ENCODE peak calls at places on chromosomes 4 and X, in eight cellular contexts. One of them, this sample, is unnamed.

GRCh38 chr4:100269446-100269845 is 79.2 kb upstream of the DDIT4L start:
- DNase-seq in uterus: no peak
- DNase-seq in astrocyte of the cerebellum: no peak
- DNase-seq in fibroblast of villous mesenchyme: no peak
- DNase-seq in GM12865: no peak
- DNase-seq in fibroblast of mammary gland: no peak
- DNase-seq in retinal pigment epithelial cell: peak; percentile 30
- DNase-seq in ovary: no peak
- DNase-seq in this sample: no peak

GRCh38 chr4:140149851-140150635 is 3.9 kb downstream of the MAML3 start:
- DNase-seq in ovary: peak; percentile 78
- DNase-seq in retinal pigment epithelial cell: no peak
- DNase-seq in fibroblast of mammary gland: peak; percentile 41
- DNase-seq in uterus: peak; percentile 78
- DNase-seq in astrocyte of the cerebellum: no peak
- DNase-seq in fibroblast of villous mesenchyme: peak; percentile 53
- DNase-seq in GM12865: peak; percentile 24
- DNase-seq in this sample: peak; percentile 53

GRCh38 chrX:39491548-39492297 is 606.0 kb downstream of the BCOR start:
- DNase-seq in uterus: no peak
- DNase-seq in ovary: no peak
- DNase-seq in fibroblast of villous mesenchyme: no peak
- DNase-seq in retinal pigment epithelial cell: no peak
- DNase-seq in astrocyte of the cerebellum: no peak
- DNase-seq in fibroblast of mammary gland: no peak
- DNase-seq in GM12865: peak; percentile 82
- DNase-seq in this sample: no peak

GRCh38 chrX:69366183-69366582 is 137.9 kb upstream of the NALF2 start:
- DNase-seq in fibroblast of mammary gland: no peak
- DNase-seq in astrocyte of the cerebellum: no peak
- DNase-seq in retinal pigment epithelial cell: no peak
- DNase-seq in ovary: no peak
- DNase-seq in uterus: no peak
- DNase-seq in fibroblast of villous mesenchyme: no peak
- DNase-seq in GM12865: no peak
- DNase-seq in this sample: no peak

GRCh38 chr4:184439856-184440592 is 34.3 kb downstream of the IRF2 start:
- DNase-seq in fibroblast of mammary gland: peak; percentile 88
- DNase-seq in astrocyte of the cerebellum: no peak
- DNase-seq in uterus: peak; percentile 33
- DNase-seq in GM12865: no peak
- DNase-seq in fibroblast of villous mesenchyme: peak; percentile 69
- DNase-seq in ovary: no peak
- DNase-seq in retinal pigment epithelial cell: no peak
- DNase-seq in this sample: peak; percentile 39

GRCh38 chr4:25810815-25811690 is 51.7 kb downstream of the SEL1L3 start:
- DNase-seq in GM12865: no peak
- DNase-seq in uterus: no peak
- DNase-seq in fibroblast of mammary gland: peak; percentile 72
- DNase-seq in astrocyte of the cerebellum: peak; percentile 12
- DNase-seq in ovary: no peak
- DNase-seq in retinal pigment epithelial cell: peak; percentile 25
- DNase-seq in fibroblast of villous mesenchyme: no peak
- DNase-seq in this sample: peak; percentile 67

GRCh38 chr4:121951570-121952110 is at the start of gene TRPC3:
- DNase-seq in fibroblast of mammary gland: no peak
- DNase-seq in uterus: peak; percentile 25
- DNase-seq in astrocyte of the cerebellum: no peak
- DNase-seq in retinal pigment epithelial cell: no peak
- DNase-seq in GM12865: peak; percentile 26
- DNase-seq in fibroblast of villous mesenchyme: no peak
- DNase-seq in ovary: peak; percentile 17
- DNase-seq in this sample: peak; percentile 16

GRCh38 chrX:41922694-41923171 is 621 bp downstream of the CASK start:
- DNase-seq in ovary: peak; percentile 28
- DNase-seq in retinal pigment epithelial cell: no peak
- DNase-seq in fibroblast of villous mesenchyme: peak; percentile 13
- DNase-seq in astrocyte of the cerebellum: no peak
- DNase-seq in GM12865: peak; percentile 46
- DNase-seq in fibroblast of mammary gland: no peak
- DNase-seq in uterus: peak; percentile 28
- DNase-seq in this sample: peak; percentile 10

GRCh38 chrX:23434356-23434884 is 99.8 kb downstream of the PTCHD1 start:
- DNase-seq in uterus: peak; percentile 78
- DNase-seq in ovary: peak; percentile 57
- DNase-seq in fibroblast of villous mesenchyme: peak; percentile 31
- DNase-seq in retinal pigment epithelial cell: peak; percentile 6
- DNase-seq in fibroblast of mammary gland: peak; percentile 62
- DNase-seq in GM12865: no peak
- DNase-seq in astrocyte of the cerebellum: peak; percentile 88
- DNase-seq in this sample: peak; percentile 72

GRCh38 chr4:113584407-113585150 is 177.0 kb downstream of the CAMK2D start:
- DNase-seq in uterus: no peak
- DNase-seq in GM12865: no peak
- DNase-seq in fibroblast of mammary gland: peak; percentile 69
- DNase-seq in astrocyte of the cerebellum: peak; percentile 86
- DNase-seq in ovary: no peak
- DNase-seq in retinal pigment epithelial cell: peak; percentile 79
- DNase-seq in fibroblast of villous mesenchyme: peak; percentile 49
- DNase-seq in this sample: peak; percentile 92

GRCh38 chr4:2787230-2788100 is 5.4 kb upstream of the SH3BP2 start:
- DNase-seq in astrocyte of the cerebellum: no peak
- DNase-seq in GM12865: peak; percentile 92
- DNase-seq in ovary: peak; percentile 20
- DNase-seq in fibroblast of mammary gland: no peak
- DNase-seq in uterus: no peak
- DNase-seq in fibroblast of villous mesenchyme: no peak
- DNase-seq in retinal pigment epithelial cell: no peak
- DNase-seq in this sample: no peak

GRCh38 chr4:21948347-21949072 is at the start of gene KCNIP4:
- DNase-seq in retinal pigment epithelial cell: no peak
- DNase-seq in ovary: peak; percentile 12
- DNase-seq in GM12865: no peak
- DNase-seq in fibroblast of mammary gland: peak; percentile 8
- DNase-seq in uterus: peak; percentile 21
- DNase-seq in astrocyte of the cerebellum: no peak
- DNase-seq in fibroblast of villous mesenchyme: peak; percentile 14
- DNase-seq in this sample: peak; percentile 23

GRCh38 chr4:8727131-8727530 is 134.6 kb downstream of the CPZ start:
- DNase-seq in GM12865: no peak
- DNase-seq in astrocyte of the cerebellum: no peak
- DNase-seq in ovary: no peak
- DNase-seq in fibroblast of villous mesenchyme: no peak
- DNase-seq in uterus: no peak
- DNase-seq in fibroblast of mammary gland: no peak
- DNase-seq in retinal pigment epithelial cell: no peak
- DNase-seq in this sample: no peak

GRCh38 chr4:174919886-174920423 is 1.8 kb downstream of the ADAM29 start:
- DNase-seq in fibroblast of mammary gland: no peak
- DNase-seq in fibroblast of villous mesenchyme: no peak
- DNase-seq in uterus: no peak
- DNase-seq in GM12865: no peak
- DNase-seq in astrocyte of the cerebellum: no peak
- DNase-seq in ovary: no peak
- DNase-seq in retinal pigment epithelial cell: no peak
- DNase-seq in this sample: no peak

GRCh38 chr4:10015140-10015753 is 6.0 kb downstream of the SLC2A9 start:
- DNase-seq in ovary: peak; percentile 43
- DNase-seq in uterus: no peak
- DNase-seq in fibroblast of mammary gland: peak; percentile 51
- DNase-seq in retinal pigment epithelial cell: no peak
- DNase-seq in astrocyte of the cerebellum: no peak
- DNase-seq in GM12865: peak; percentile 81
- DNase-seq in fibroblast of villous mesenchyme: peak; percentile 15
- DNase-seq in this sample: peak; percentile 79

GRCh38 chr4:10016169-10016568 is 5.1 kb downstream of the SLC2A9 start:
- DNase-seq in uterus: no peak
- DNase-seq in ovary: no peak
- DNase-seq in astrocyte of the cerebellum: no peak
- DNase-seq in fibroblast of mammary gland: no peak
- DNase-seq in GM12865: no peak
- DNase-seq in fibroblast of villous mesenchyme: no peak
- DNase-seq in retinal pigment epithelial cell: no peak
- DNase-seq in this sample: no peak

GRCh38 chr4:10011885-10012284 is 9.4 kb downstream of the SLC2A9 start:
- DNase-seq in fibroblast of mammary gland: no peak
- DNase-seq in ovary: no peak
- DNase-seq in fibroblast of villous mesenchyme: no peak
- DNase-seq in retinal pigment epithelial cell: no peak
- DNase-seq in GM12865: no peak
- DNase-seq in uterus: no peak
- DNase-seq in astrocyte of the cerebellum: no peak
- DNase-seq in this sample: no peak

GRCh38 chr4:10011277-10011676 is 10.0 kb downstream of the SLC2A9 start:
- DNase-seq in uterus: no peak
- DNase-seq in retinal pigment epithelial cell: no peak
- DNase-seq in fibroblast of mammary gland: no peak
- DNase-seq in ovary: no peak
- DNase-seq in fibroblast of villous mesenchyme: no peak
- DNase-seq in astrocyte of the cerebellum: no peak
- DNase-seq in GM12865: no peak
- DNase-seq in this sample: no peak

DNA sequence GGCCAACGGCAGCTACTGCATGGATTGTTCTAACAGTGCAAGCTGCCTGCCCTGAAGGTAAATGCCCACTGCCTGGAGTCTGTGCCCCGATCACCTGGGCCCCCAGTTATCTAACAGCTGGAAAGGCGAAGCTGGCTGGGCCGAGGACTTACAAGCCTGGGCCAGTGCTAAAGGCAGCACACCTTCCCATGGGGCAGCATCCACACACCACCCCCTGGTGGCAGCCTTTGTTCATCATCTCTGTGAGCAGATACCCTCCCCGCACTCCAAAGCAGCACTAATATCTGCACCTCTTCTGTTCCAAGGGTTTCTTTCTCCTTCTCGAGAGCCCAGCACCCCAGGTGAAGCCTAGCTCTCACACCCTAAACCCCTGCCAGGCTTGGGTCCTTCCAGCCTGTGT is 7.6 kb downstream of the SLC2A9 start:
- DNase-seq in GM12865: peak; percentile 85
- DNase-seq in retinal pigment epithelial cell: no peak
- DNase-seq in astrocyte of the cerebellum: no peak
- DNase-seq in ovary: no peak
- DNase-seq in fibroblast of mammary gland: peak; percentile 25
- DNase-seq in fibroblast of villous mesenchyme: peak; percentile 10
- DNase-seq in uterus: no peak
- DNase-seq in this sample: peak; percentile 70
- TF ChIP-seq CTCF in GM12865: peak; percentile 77
- TF ChIP-seq CTCF in retinal pigment epithelial cell: peak; percentile 71
- TF ChIP-seq CTCF in astrocyte of the cerebellum: peak; percentile 56
- TF ChIP-seq CTCF in ovary: no peak
- TF ChIP-seq CTCF in fibroblast of mammary gland: peak; percentile 43
- TF ChIP-seq CTCF in fibroblast of villous mesenchyme: peak; percentile 36
- TF ChIP-seq CTCF in uterus: peak; percentile 7
- TF ChIP-seq CTCF in this sample: peak; percentile 79

GRCh38 chrX:111649641-111650040 is 31.3 kb upstream of the ALG13 start:
- DNase-seq in astrocyte of the cerebellum: no peak
- DNase-seq in retinal pigment epithelial cell: no peak
- DNase-seq in GM12865: no peak
- DNase-seq in fibroblast of villous mesenchyme: no peak
- DNase-seq in fibroblast of mammary gland: no peak
- DNase-seq in uterus: no peak
- DNase-seq in ovary: no peak
- DNase-seq in this sample: no peak
- H3K4me3 ChIP-seq in astrocyte of the cerebellum: no peak overlapping the region
- H3K4me3 ChIP-seq in retinal pigment epithelial cell: no peak overlapping the region
- H3K4me3 ChIP-seq in GM12865: no peak overlapping the region
- H3K4me3 ChIP-seq in fibroblast of villous mesenchyme: no peak overlapping the region
- H3K4me3 ChIP-seq in fibroblast of mammary gland: no peak overlapping the region
- H3K4me3 ChIP-seq in uterus: no peak overlapping the region
- H3K4me3 ChIP-seq in ovary: no peak overlapping the region
- H3K4me3 ChIP-seq in this sample: no peak overlapping the region

GRCh38 chr4:70915874-70916559 is 13.8 kb downstream of the MOB1B start:
- DNase-seq in fibroblast of villous mesenchyme: no peak
- DNase-seq in retinal pigment epithelial cell: no peak
- DNase-seq in fibroblast of mammary gland: no peak
- DNase-seq in astrocyte of the cerebellum: no peak
- DNase-seq in GM12865: peak; percentile 42
- DNase-seq in ovary: no peak
- DNase-seq in uterus: no peak
- DNase-seq in this sample: no peak

GRCh38 chr4:70914631-70915030 is 12.5 kb downstream of the MOB1B start:
- DNase-seq in astrocyte of the cerebellum: no peak
- DNase-seq in uterus: no peak
- DNase-seq in retinal pigment epithelial cell: no peak
- DNase-seq in fibroblast of mammary gland: no peak
- DNase-seq in fibroblast of villous mesenchyme: peak; percentile 14
- DNase-seq in GM12865: no peak
- DNase-seq in ovary: no peak
- DNase-seq in this sample: no peak

GRCh38 chr4:70908993-70909556 is 6.9 kb downstream of the MOB1B start:
- DNase-seq in retinal pigment epithelial cell: no peak
- DNase-seq in ovary: no peak
- DNase-seq in fibroblast of villous mesenchyme: no peak
- DNase-seq in uterus: no peak
- DNase-seq in astrocyte of the cerebellum: no peak
- DNase-seq in GM12865: no peak
- DNase-seq in fibroblast of mammary gland: no peak
- DNase-seq in this sample: no peak

GRCh38 chr4:70915048-70915815 is 13.1 kb downstream of the MOB1B start:
- DNase-seq in retinal pigment epithelial cell: no peak
- DNase-seq in GM12865: no peak
- DNase-seq in fibroblast of villous mesenchyme: peak; percentile 79
- DNase-seq in astrocyte of the cerebellum: no peak
- DNase-seq in fibroblast of mammary gland: peak; percentile 31
- DNase-seq in uterus: no peak
- DNase-seq in ovary: no peak
- DNase-seq in this sample: peak; percentile 46

GRCh38 chr4:70913947-70914445 is 11.8 kb downstream of the MOB1B start:
- DNase-seq in fibroblast of villous mesenchyme: peak; percentile 62
- DNase-seq in ovary: no peak
- DNase-seq in GM12865: no peak
- DNase-seq in retinal pigment epithelial cell: no peak
- DNase-seq in astrocyte of the cerebellum: no peak
- DNase-seq in fibroblast of mammary gland: peak; percentile 47
- DNase-seq in uterus: no peak
- DNase-seq in this sample: no peak
- TF ChIP-seq CTCF in fibroblast of villous mesenchyme: no peak
- TF ChIP-seq CTCF in ovary: no peak
- TF ChIP-seq CTCF in GM12865: no peak
- TF ChIP-seq CTCF in retinal pigment epithelial cell: no peak
- TF ChIP-seq CTCF in astrocyte of the cerebellum: no peak
- TF ChIP-seq CTCF in fibroblast of mammary gland: no peak
- TF ChIP-seq CTCF in uterus: no peak
- TF ChIP-seq CTCF in this sample: no peak

DNA sequence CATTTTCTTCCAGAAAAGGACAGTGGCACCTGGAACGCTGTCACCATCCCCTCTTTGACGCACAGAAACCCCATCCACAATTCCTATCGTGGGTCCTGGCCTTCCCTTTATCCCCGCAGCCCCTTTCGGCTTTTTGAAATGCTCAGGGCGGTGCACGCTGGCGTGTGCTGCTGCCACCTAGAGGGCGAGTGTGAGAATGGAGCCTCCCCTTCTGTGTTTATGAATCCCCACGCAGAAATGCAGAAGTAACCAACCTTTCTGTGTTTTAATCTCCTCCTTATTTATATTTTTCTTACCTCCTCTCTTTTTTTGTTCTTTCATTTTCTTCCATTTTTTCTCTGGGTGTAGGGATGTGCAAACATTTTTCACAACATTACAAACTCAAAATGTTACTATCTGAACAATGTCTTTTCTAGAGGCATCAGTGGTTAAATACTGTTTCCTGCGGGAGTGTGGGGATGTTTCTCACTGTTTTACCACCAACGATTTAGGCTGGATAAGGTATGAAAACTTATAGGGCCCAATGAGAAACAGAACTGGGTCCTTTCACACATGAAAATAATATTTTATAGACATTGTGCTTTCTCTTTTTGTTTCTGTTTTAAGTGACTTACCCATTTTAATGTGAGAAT is 50.0 kb downstream of the TMA16 start:
- DNase-seq in fibroblast of mammary gland: peak; percentile 47
- DNase-seq in uterus: peak; percentile 48
- DNase-seq in fibroblast of villous mesenchyme: peak; percentile 56
- DNase-seq in astrocyte of the cerebellum: no peak
- DNase-seq in GM12865: peak; percentile 74
- DNase-seq in retinal pigment epithelial cell: no peak
- DNase-seq in ovary: peak; percentile 51
- DNase-seq in this sample: peak; percentile 65
- H3K4me3 ChIP-seq in fibroblast of mammary gland: peak overlapping the region; percentile 31
- H3K4me3 ChIP-seq in uterus: peak overlapping the region; percentile 13
- H3K4me3 ChIP-seq in fibroblast of villous mesenchyme: peak overlapping the region; percentile 48
- H3K4me3 ChIP-seq in astrocyte of the cerebellum: no peak overlapping the region
- H3K4me3 ChIP-seq in GM12865: peak overlapping the region; percentile 48
- H3K4me3 ChIP-seq in retinal pigment epithelial cell: peak overlapping the region; percentile 30
- H3K4me3 ChIP-seq in ovary: no peak overlapping the region
- H3K4me3 ChIP-seq in this sample: peak overlapping the region; percentile 57

This sample was measured in choroid plexus epithelial cell.